ENCODE peak calls at places on chromosomes 2 and 18, in four cellular contexts. N is RWPE1, A is Caco-2, D is neural crest cell. S is an unnamed sample.

GRCh38 chr18:49544362-49544761 is 17.5 kb upstream of the LIPG start:
- DNase-seq in A (no peak), D (no peak), N (no peak), S (no peak)

GRCh38 chr18:75489493-75490190 is 62.1 kb upstream of the SMIM21 start:
- DNase-seq in N (peak; percentile 83), A (no peak), D (no peak), S (no peak)

GRCh38 chr2:63614983-63615945 is 26.5 kb downstream of the MDH1 start:
- DNase-seq in D (no peak), N (peak; percentile 70), A (peak; percentile 78), S (no peak)

GRCh38 chr2:62383843-62384242 is 122.2 kb downstream of the TMEM17 start:
- DNase-seq in D (no peak), A (no peak), N (peak; percentile 14), S (no peak)

GRCh38 chr2:116435648-116436047 is 1378.8 kb upstream of the DDX18 start:
- DNase-seq in N (no peak), A (no peak), D (no peak), S (no peak)

GRCh38 chr2:102117488-102117887 is 25.1 kb upstream of the IL1R1 start:
- DNase-seq in D (no peak), N (no peak), A (no peak), S (no peak)

GRCh38 chr18:50374170-50374752 is 585 bp upstream of the SKA1 start:
- DNase-seq in D (no peak), N (no peak), A (peak; percentile 18), S (no peak)

GRCh38 chr18:23069481-23069880 is 65.8 kb upstream of the CABLES1 start:
- DNase-seq in N (no peak), D (no peak), A (no peak), S (peak; percentile 40)

GRCh38 chr2:15912203-15912602 is 28.1 kb upstream of the MYCN start:
- DNase-seq in A (no peak), D (no peak), N (peak; percentile 91), S (no peak)

GRCh38 chr18:48032876-48033769 is 102.7 kb upstream of the SMAD2 start:
- DNase-seq in D (no peak), N (no peak), A (no peak), S (no peak)

GRCh38 chr2:183037660-183038340 is 457 bp downstream of the NCKAP1 start:
- DNase-seq in A (peak; percentile 73), D (peak; percentile 37), N (peak; percentile 12), S (peak; percentile 31)

GRCh38 chr2:46306320-46306719 is 9.1 kb downstream of the EPAS1 start:
- DNase-seq in D (no peak), A (peak; percentile 42), N (peak; percentile 84), S (no peak)

GRCh38 chr2:38146302-38146916 is 70.5 kb upstream of the CYP1B1 start:
- DNase-seq in D (no peak), N (peak; percentile 29), A (no peak), S (no peak)

GRCh38 chr18:12911928-12912703 is 28.1 kb upstream of the PTPN2 start:
- DNase-seq in D (no peak), N (no peak), A (no peak), S (no peak)

GRCh38 chr2:177604291-177605065 is 211.9 kb downstream of the AGPS start:
- DNase-seq in N (peak; percentile 55), D (peak; percentile 42), A (peak; percentile 64), S (no peak)

GRCh38 chr2:9197916-9198315 is 8.7 kb upstream of the ASAP2 start:
- DNase-seq in D (no peak), A (no peak), N (no peak), S (no peak)

GRCh38 chr18:11260963-11261441 is 111.6 kb upstream of the PIEZO2 start:
- DNase-seq in D (no peak), A (no peak), N (no peak), S (no peak)

GRCh38 chr2:142865924-142866323 is 11.5 kb upstream of the KYNU start:
- DNase-seq in A (no peak), N (no peak), D (no peak), S (no peak)

S was measured in effector memory CD8-positive, alpha-beta T cell.